ENCODE peak calls at places on chromosomes 12 and 14, in six cellular contexts. D is tibial artery; I is ascending aorta; W is mucosa of descending colon; O is CD8-positive, alpha-beta T cell; E is mammary epithelial cell. J is an unnamed sample.
A peak's percentile ranks its signal among the peaks of the same experiment; 100 is the strongest.

GRCh38 chr12:69872804-69873203 is 47.8 kb downstream of the MYRFL start:
- DNase-seq in D (no peak), I (no peak), W (no peak), O (no peak), E (peak; percentile 24), J (no peak)

GRCh38 chr12:128727999-128728398 is 95.8 kb downstream of the SLC15A4 start:
- DNase-seq in D (no peak), I (no peak), W (no peak), O (no peak), E (no peak), J (peak; percentile 78)

GRCh38 chr14:69441948-69442347 is 42.6 kb upstream of the PLEKHD1 start:
- DNase-seq in D (no peak), I (no peak), W (no peak), O (no peak), E (no peak), J (peak; percentile 16)

GRCh38 chr14:93036652-93037341 is 78.9 kb downstream of the ITPK1 start:
- DNase-seq in D (no peak), I (no peak), W (peak; percentile 33), O (no peak), E (no peak), J (no peak)

GRCh38 chr14:77355811-77356210 is 21.1 kb downstream of the TMED8 start:
- DNase-seq in D (no peak), I (no peak), W (no peak), O (no peak), E (peak; percentile 35), J (no peak)

GRCh38 chr12:101857043-101857558 is 20.3 kb upstream of the DRAM1 start:
- DNase-seq in D (no peak), I (no peak), W (no peak), O (no peak), E (peak; percentile 84), J (no peak)

GRCh38 chr14:52845079-52845478 is 53.7 kb upstream of the GNPNAT1 start:
- DNase-seq in D (no peak), I (no peak), W (no peak), O (no peak), E (no peak), J (no peak)

GRCh38 chr12:121769831-121770301 is 23.6 kb downstream of the RHOF start:
- DNase-seq in D (no peak), I (no peak), W (no peak), O (no peak), E (no peak), J (no peak)

GRCh38 chr12:94618995-94619695 is 31.2 kb downstream of the TMCC3 start:
- DNase-seq in D (no peak), I (no peak), W (no peak), O (no peak), E (peak; percentile 99), J (no peak)

GRCh38 chr12:23827353-23827752 is 122.1 kb downstream of the SOX5 start:
- DNase-seq in D (no peak), I (no peak), W (no peak), O (no peak), E (no peak), J (no peak)

GRCh38 chr12:210277-211141 is 3.4 kb downstream of the SLC6A12 start:
- DNase-seq in D (no peak), I (no peak), W (no peak), O (no peak), E (no peak), J (no peak)

GRCh38 chr12:52156757-52157565 is 34.9 kb downstream of the KRT80 start:
- DNase-seq in D (peak; percentile 84), I (no peak), W (peak; percentile 75), O (peak; percentile 53), E (peak; percentile 80), J (no peak)

GRCh38 chr12:2876431-2877046 is 435 bp downstream of the FOXM1 start:
- DNase-seq in D (no peak), I (no peak), W (no peak), O (no peak), E (peak; percentile 48), J (no peak)

GRCh38 chr12:8038659-8039114 is 6.2 kb downstream of the FOXJ2 start:
- DNase-seq in D (peak; percentile 85), I (no peak), W (peak; percentile 66), O (no peak), E (peak; percentile 64), J (peak; percentile 51)

GRCh38 chr12:45122776-45123380 is 72.0 kb upstream of the DBX2 start:
- DNase-seq in D (no peak), I (no peak), W (no peak), O (no peak), E (peak; percentile 27), J (peak; percentile 9)

GRCh38 chr12:32671930-32672785 is 6.9 kb upstream of the DNM1L start:
- DNase-seq in D (peak; percentile 4), I (no peak), W (no peak), O (no peak), E (peak; percentile 37), J (no peak)

DNA sequence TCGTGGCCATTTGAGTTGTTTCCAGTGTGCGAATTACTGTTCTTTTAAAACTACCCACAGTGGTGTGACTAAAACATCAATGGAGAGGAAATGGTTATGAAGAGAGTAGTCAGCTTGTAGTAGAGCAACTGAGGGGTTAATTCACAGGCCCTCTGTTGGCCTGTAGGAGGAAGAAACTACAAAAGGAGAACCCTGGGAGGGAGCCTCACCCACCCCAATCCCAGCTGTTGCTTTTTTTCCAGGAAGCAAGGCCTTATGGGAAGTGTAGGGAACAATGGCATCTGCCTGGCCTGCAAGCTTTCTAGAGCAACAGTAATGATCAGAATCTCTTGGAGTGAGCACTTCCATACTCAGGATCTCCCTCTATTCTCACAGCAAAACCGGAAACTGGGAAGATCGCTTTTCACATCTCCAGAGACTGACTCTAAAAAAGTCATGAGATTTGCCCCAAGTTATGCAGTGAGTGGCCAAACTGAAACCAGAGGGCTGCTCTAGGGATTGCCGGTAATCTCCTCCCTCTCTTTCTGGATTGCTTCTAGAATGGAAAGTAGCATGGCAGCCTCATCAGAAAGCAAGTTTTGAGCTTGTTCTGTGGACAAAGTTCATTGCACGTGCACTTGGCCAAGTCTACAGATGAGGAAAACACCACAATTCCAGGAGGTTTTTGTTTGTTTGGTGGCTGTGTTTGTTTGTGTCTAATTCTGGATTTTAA is 125.2 kb upstream of the PWP1 start:
- DNase-seq in D (no peak), I (no peak), W (no peak), O (no peak), E (peak; percentile 4), J (no peak)
- TF ChIP-seq CTCF in D (no peak), I (no peak), W (no peak), O (no peak), E (no peak), J (no peak)

DNA sequence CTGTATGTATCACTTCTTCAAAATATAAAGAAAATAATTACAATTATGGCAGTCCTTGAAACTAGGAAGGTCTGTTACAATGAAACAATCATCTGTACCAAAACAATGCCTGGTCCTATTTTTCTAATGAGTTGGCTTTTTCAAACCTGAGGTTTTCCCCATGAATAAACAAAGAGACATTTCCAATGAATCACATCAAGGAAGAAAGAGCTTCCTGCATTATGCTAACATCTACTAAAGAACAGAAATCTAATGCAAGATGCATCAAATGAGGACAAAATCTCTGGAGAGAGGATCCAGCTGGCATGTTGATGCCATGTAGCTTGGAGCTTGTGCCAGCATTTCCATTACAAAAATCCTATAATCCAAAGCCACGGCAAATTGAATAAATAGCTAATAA is 29.3 kb downstream of the NIN start:
- DNase-seq in D (no peak), I (no peak), W (no peak), O (no peak), E (peak; percentile 60), J (no peak)
- H3K36me3 ChIP-seq in D (no peaks in the 10 kb centered on the region), I (peaks cover 3% of the 10 kb centered on the region), W (no peaks in the 10 kb centered on the region), O (peaks cover 8% of the 10 kb centered on the region), E (peaks cover 5% of the 10 kb centered on the region), J (no peaks in the 10 kb centered on the region)

DNA sequence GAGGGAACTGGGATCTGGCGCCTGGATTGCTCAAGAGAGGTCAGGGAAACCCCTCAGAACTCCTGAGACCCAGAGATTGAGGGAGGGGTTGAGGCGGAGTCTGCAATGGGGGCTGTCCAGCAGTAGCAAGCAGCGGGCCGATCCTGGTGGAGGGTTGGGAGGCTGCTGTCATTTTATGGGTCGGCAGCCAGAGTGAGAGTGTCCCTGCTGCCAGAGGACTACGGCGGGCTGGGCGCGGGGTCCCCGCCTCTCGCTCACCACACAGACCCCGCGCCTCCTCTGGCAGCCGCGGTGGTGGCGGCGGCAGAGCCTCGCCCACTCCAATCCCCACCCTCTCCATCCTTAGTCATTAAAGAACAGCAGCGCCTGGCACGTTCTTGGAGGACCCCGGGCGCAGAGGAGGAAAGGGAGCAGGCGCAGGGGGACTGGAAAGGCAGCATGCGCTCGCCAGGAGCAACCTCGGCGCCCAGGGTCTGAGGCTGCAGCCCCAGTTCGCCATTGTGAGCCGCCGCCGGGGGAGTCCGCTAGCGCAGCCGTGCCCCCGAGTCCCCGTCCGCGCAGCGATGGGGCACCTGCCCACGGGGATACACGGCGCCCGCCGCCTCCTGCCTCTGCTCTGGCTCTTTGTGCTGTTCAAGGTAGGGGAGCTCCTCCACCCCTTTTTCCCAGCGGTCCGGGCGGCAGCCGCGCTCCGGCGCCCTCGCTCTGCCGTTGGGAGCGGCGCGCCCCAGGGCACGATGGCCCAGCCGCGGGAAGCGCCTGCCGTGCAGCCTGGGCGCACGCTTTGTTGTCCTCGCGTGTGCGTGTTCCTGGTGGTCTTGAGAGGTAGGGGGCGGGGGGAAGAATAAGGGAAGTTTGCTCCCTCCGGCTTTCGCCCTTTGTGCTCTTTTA is at the start of gene PTPRO:
- DNase-seq in D (no peak), I (no peak), W (no peak), O (no peak), E (peak; percentile 23), J (no peak)
- TF ChIP-seq CTCF in D (no peak), I (peak; percentile 36), W (no peak), O (no peak), E (no peak), J (no peak)

GRCh38 chr14:102210421-102211042 is 70.8 kb downstream of the WDR20 start:
- DNase-seq in D (peak; percentile 56), I (no peak), W (no peak), O (no peak), E (no peak), J (no peak)
- H3K36me3 ChIP-seq in D (peaks cover 17% of the 10 kb centered on the region), I (peaks cover 21% of the 10 kb centered on the region), W (no peaks in the 10 kb centered on the region), O (peaks cover 39% of the 10 kb centered on the region), E (no peaks in the 10 kb centered on the region), J (no peaks in the 10 kb centered on the region)

DNA sequence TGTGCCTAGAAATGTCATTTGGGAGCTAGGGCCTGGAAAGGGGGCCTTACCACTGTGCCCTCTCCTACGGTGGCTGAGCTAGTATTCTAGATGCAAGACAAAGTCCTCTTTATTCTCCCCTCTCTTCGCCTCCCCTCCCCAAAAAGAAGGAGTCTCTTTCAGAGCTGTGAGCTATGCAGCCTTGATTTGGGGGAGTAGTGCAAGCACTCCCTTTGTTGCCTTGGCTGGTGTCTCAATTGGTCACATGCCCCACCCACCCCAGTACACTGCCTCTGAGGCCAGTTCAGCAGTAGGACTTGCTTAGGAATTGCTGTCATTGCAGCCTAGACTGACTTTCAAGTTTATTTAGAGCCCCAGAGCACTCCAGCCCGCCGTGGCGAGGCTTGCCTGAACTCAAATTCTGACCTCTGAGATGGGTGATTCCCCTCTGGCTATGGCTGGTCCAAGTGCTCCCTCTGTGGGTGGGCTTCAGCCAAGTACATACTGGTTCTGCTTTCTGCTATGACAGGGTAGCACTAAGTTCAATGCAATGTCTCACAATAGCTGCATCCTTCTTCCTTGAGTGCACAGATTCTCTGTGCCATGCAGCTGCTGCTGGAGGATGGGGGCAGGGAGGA is 37.0 kb upstream of the FBXO33 start:
- DNase-seq in D (no peak), I (no peak), W (no peak), O (no peak), E (no peak), J (no peak)
- TF ChIP-seq CTCF in D (no peak), I (no peak), W (no peak), O (no peak), E (no peak), J (peak; percentile 14)

J was measured in kidney epithelial cell.